ENCODE peak calls at places on chromosomes 1 and 21, in eight cellular contexts. F is body of pancreas, X is pancreas, R is breast epithelium, E is transverse colon, L is psoas muscle, T is PC-3, U is heart left ventricle. J is an unnamed sample.

GRCh38 chr21:36854391-36854790 is 112.1 kb downstream of the HLCS start:
- DNase-seq in F (peak; percentile 20), X (no peak), R (no peak), E (peak; percentile 25), L (no peak), T (peak; percentile 62), U (peak; percentile 41), J (peak; percentile 68)

GRCh38 chr1:202349263-202349928 is 897 bp downstream of the PPP1R12B start:
- DNase-seq in F (no peak), X (no peak), R (no peak), E (peak; percentile 12), L (no peak), T (peak; percentile 2), U (no peak), J (no peak)

GRCh38 chr1:88088481-88088880 is 595.6 kb upstream of the PKN2 start:
- DNase-seq in F (no peak), X (no peak), R (no peak), E (no peak), L (no peak), T (no peak), U (peak; percentile 27), J (peak; percentile 18)

GRCh38 chr1:90768826-90769225 is 51.7 kb upstream of the BARHL2 start:
- DNase-seq in F (no peak), X (no peak), R (no peak), E (no peak), L (no peak), T (peak; percentile 24), U (no peak), J (no peak)

GRCh38 chr1:89381617-89382016 is 17.8 kb downstream of the GBP6 start:
- DNase-seq in F (no peak), X (no peak), R (no peak), E (no peak), L (no peak), T (no peak), U (no peak), J (no peak)

GRCh38 chr1:226975259-226975908 is 35.3 kb downstream of the COQ8A start:
- DNase-seq in F (peak; percentile 46), X (no peak), R (no peak), E (no peak), L (no peak), T (no peak), U (no peak), J (no peak)

GRCh38 chr1:165424454-165425283 is 20.3 kb downstream of the RXRG start:
- DNase-seq in F (no peak), X (no peak), R (no peak), E (no peak), L (no peak), T (no peak), U (peak; percentile 70), J (no peak)

GRCh38 chr21:35648512-35648911 is 411.8 kb downstream of the SETD4 start:
- DNase-seq in F (peak; percentile 47), X (no peak), R (no peak), E (no peak), L (no peak), T (peak; percentile 48), U (no peak), J (no peak)

GRCh38 chr1:18682375-18682774 is 51.7 kb downstream of the PAX7 start:
- DNase-seq in F (no peak), X (no peak), R (no peak), E (no peak), L (no peak), T (no peak), U (no peak), J (no peak)

GRCh38 chr1:31759266-31760023 is 4.7 kb downstream of the ADGRB2 start:
- DNase-seq in F (no peak), X (no peak), R (no peak), E (no peak), L (no peak), T (no peak), U (no peak), J (no peak)

GRCh38 chr1:183841550-183841949 is 36.6 kb downstream of the RGL1 start:
- DNase-seq in F (no peak), X (no peak), R (no peak), E (no peak), L (no peak), T (peak; percentile 41), U (no peak), J (no peak)

GRCh38 chr1:222048030-222048632 is 306.2 kb upstream of the DUSP10 start:
- DNase-seq in F (no peak), X (no peak), R (no peak), E (no peak), L (no peak), T (peak; percentile 45), U (no peak), J (no peak)

GRCh38 chr1:105399718-105400117 is 1650.0 kb downstream of the AMY1C start:
- DNase-seq in F (no peak), X (no peak), R (no peak), E (no peak), L (no peak), T (no peak), U (no peak), J (no peak)

GRCh38 chr1:58857673-58858343 is 74.0 kb upstream of the JUN start:
- DNase-seq in F (no peak), X (no peak), R (no peak), E (no peak), L (no peak), T (no peak), U (no peak), J (no peak)

GRCh38 chr1:6162773-6163172 is 17.3 kb downstream of the CHD5 start:
- DNase-seq in F (no peak), X (no peak), R (no peak), E (no peak), L (no peak), T (no peak), U (no peak), J (peak; percentile 56)

GRCh38 chr1:239874831-239875230 is 216.9 kb upstream of the FMN2 start:
- DNase-seq in F (no peak), X (no peak), R (no peak), E (no peak), L (no peak), T (no peak), U (no peak), J (no peak)

GRCh38 chr1:228994691-228995090 is 259.4 kb downstream of the RHOU start:
- DNase-seq in F (no peak), X (no peak), R (no peak), E (no peak), L (no peak), T (no peak), U (no peak), J (no peak)

GRCh38 chr1:218459878-218460277 is 114.7 kb downstream of the TGFB2 start:
- DNase-seq in F (no peak), X (no peak), R (no peak), E (no peak), L (no peak), T (peak; percentile 99), U (peak; percentile 13), J (no peak)

GRCh38 chr21:43719748-43720538 is 1.0 kb downstream of the PDXK start:
- DNase-seq in F (peak; percentile 35), X (peak; percentile 77), R (no peak), E (no peak), L (no peak), T (no peak), U (peak; percentile 58), J (no peak)

GRCh38 chr1:248155927-248156326 is 11.0 kb downstream of the OR2M5 start:
- DNase-seq in F (no peak), X (no peak), R (no peak), E (no peak), L (no peak), T (no peak), U (no peak), J (no peak)

GRCh38 chr1:41103761-41104160 is 82.2 kb upstream of the SLFNL1 start:
- DNase-seq in F (no peak), X (no peak), R (no peak), E (no peak), L (no peak), T (no peak), U (no peak), J (no peak)

GRCh38 chr1:174626031-174627020 is 178.6 kb downstream of the GPR52 start:
- DNase-seq in F (no peak), X (no peak), R (no peak), E (no peak), L (no peak), T (peak; percentile 68), U (no peak), J (no peak)

GRCh38 chr1:119935373-119935772 is 39.1 kb upstream of the ADAM30 start:
- DNase-seq in F (peak; percentile 44), X (no peak), R (no peak), E (no peak), L (no peak), T (no peak), U (peak; percentile 40), J (no peak)

GRCh38 chr1:3922201-3922725 is 22.2 kb upstream of the C1orf174 start:
- DNase-seq in F (no peak), X (no peak), R (no peak), E (no peak), L (no peak), T (no peak), U (no peak), J (no peak)

GRCh38 chr1:21706151-21706835 is 37.1 kb upstream of the RAP1GAP start:
- DNase-seq in F (peak; percentile 14), X (no peak), R (no peak), E (no peak), L (no peak), T (no peak), U (no peak), J (no peak)

GRCh38 chr1:17596186-17596585 is 56.7 kb downstream of the ARHGEF10L start:
- DNase-seq in F (no peak), X (no peak), R (no peak), E (peak; percentile 84), L (no peak), T (no peak), U (no peak), J (no peak)
- H3K4me1 ChIP-seq in F (peaks cover 25% of the 10 kb centered on the region), X (peaks cover 3% of the 10 kb centered on the region), R (no peaks in the 10 kb centered on the region), E (peaks cover 76% of the 10 kb centered on the region), L (peaks cover 8% of the 10 kb centered on the region), T (no peaks in the 10 kb centered on the region), U (peaks cover 62% of the 10 kb centered on the region), J (peaks cover 37% of the 10 kb centered on the region)

GRCh38 chr21:18801468-18801867 is 397.9 kb upstream of the TMPRSS15 start:
- DNase-seq in F (no peak), X (no peak), R (no peak), E (no peak), L (no peak), T (peak; percentile 71), U (no peak), J (peak; percentile 32)
- TF ChIP-seq CTCF in F (no peak), X (no peak), R (no peak), E (no peak), L (no peak), T (peak; percentile 67), U (peak; percentile 40), J (peak; percentile 67)

DNA sequence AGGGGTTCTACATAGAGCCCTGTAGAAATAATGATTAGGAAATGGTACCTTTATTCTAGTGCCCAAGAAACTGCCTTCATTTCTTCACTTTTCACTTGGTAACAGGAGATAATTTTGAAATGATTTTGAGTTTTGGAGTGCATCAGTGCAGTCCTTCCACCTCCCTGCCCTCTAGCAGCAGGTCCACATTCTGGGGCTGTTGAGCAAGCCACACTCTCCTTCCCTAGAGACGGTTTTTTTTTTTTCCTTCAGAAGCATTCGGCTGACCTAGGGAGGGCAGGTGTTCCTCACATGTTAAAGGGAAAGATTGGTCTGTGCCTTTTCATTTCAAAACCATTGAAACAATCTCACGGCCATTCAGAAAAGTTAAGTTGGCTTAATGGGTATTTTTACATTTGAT is 39.8 kb downstream of the SLC37A1 start:
- DNase-seq in F (no peak), X (no peak), R (peak; percentile 2), E (no peak), L (no peak), T (no peak), U (no peak), J (no peak)
- H3K27me3 ChIP-seq in F (no peaks in the 10 kb centered on the region), X (no peaks in the 10 kb centered on the region), R (no peaks in the 10 kb centered on the region), E (no peaks in the 10 kb centered on the region), L (no peaks in the 10 kb centered on the region), T (no peaks in the 10 kb centered on the region), U (no peaks in the 10 kb centered on the region), J (no peaks in the 10 kb centered on the region)

GRCh38 chr1:189205863-189206262 is 1271.8 kb downstream of the BRINP3 start:
- DNase-seq in F (no peak), X (no peak), R (no peak), E (no peak), L (no peak), T (no peak), U (no peak), J (no peak)
- H3K4me1 ChIP-seq in F (no peaks in the 10 kb centered on the region), X (no peaks in the 10 kb centered on the region), R (no peaks in the 10 kb centered on the region), E (no peaks in the 10 kb centered on the region), L (no peaks in the 10 kb centered on the region), T (no peaks in the 10 kb centered on the region), U (no peaks in the 10 kb centered on the region), J (no peaks in the 10 kb centered on the region)

J was measured in BE2C.